ENCODE peak calls at places on chromosome 9, in six cellular contexts. V is WTC11, Z is endothelial cell of umbilical vein, Y is K562, K is HepG2, E is H1. B is an unnamed sample.

GRCh38 chr9:75197521-75197920 is 109.2 kb downstream of the OSTF1 start:
- DNase-seq in V (no peak), Z (peak), Y (no peak), K (no peak), E (no peak), B (no peak)

GRCh38 chr9:38440511-38440910 is 16.3 kb upstream of the IGFBPL1 start:
- DNase-seq in V (no peak), Z (no peak), Y (no peak), K (no peak), E (no peak), B (no peak)

GRCh38 chr9:124869986-124870560 is 8.1 kb downstream of the ARPC5L start:
- DNase-seq in V (no peak), Z (peak), Y (peak), K (peak), E (no peak), B (no peak)

GRCh38 chr9:121182976-121183375 is 18.7 kb downstream of the RAB14 start:
- DNase-seq in V (no peak), Z (no peak), Y (no peak), K (no peak), E (no peak), B (no peak)

GRCh38 chr9:132160802-132161742 is 786 bp upstream of the NTNG2 start:
- DNase-seq in V (no peak), Z (peak), Y (no peak), K (no peak), E (no peak), B (peak)

GRCh38 chr9:24210641-24211040 is 335.1 kb downstream of the IZUMO3 start:
- DNase-seq in V (no peak), Z (no peak), Y (no peak), K (no peak), E (no peak), B (no peak)

GRCh38 chr9:135216666-135217431 is 129.4 kb downstream of the OLFM1 start:
- DNase-seq in V (peak), Z (no peak), Y (no peak), K (no peak), E (no peak), B (no peak)

GRCh38 chr9:109846781-109847180 is 66.8 kb downstream of the PALM2AKAP2 start:
- DNase-seq in V (no peak), Z (no peak), Y (no peak), K (no peak), E (no peak), B (no peak)

GRCh38 chr9:111301195-111301594 is 28.8 kb downstream of the OR2K2 start:
- DNase-seq in V (no peak), Z (no peak), Y (no peak), K (no peak), E (no peak), B (no peak)

GRCh38 chr9:34630402-34631154 is 1.7 kb upstream of the ARID3C start:
- DNase-seq in V (no peak), Z (no peak), Y (no peak), K (peak), E (no peak), B (no peak)

DNA sequence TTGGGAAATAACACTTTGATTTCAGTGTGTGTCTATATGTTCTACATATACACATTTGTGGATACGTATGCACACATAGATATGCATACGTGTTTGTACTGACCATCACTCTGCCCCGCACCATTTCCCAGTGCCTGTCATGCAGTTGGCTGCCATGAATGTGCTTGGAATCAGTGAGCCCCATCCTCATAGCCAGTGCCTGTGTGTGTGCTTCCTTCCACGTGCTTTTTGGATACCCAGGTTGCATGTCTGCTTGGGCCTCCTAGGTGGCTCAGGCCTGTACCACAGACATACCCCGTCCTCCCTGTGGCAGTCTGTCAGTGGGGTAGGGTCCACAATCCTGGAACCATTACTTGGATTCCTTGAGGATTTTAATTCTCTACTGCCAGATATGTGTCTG is 243.6 kb downstream of the FANCC start:
- DNase-seq in V (no peak), Z (no peak), Y (no peak), K (no peak), E (no peak), B (no peak)
- TF ChIP-seq JUN in V (no peak), Z (no peak), Y (no peak), K (no peak), E (no peak), B (no peak)

GRCh38 chr9:68536876-68537490 is 3.7 kb downstream of the TMEM252 start:
- DNase-seq in V (no peak), Z (no peak), Y (no peak), K (no peak), E (no peak), B (no peak)

GRCh38 chr9:68538200-68538599 is 2.5 kb downstream of the TMEM252 start:
- DNase-seq in V (no peak), Z (no peak), Y (no peak), K (no peak), E (no peak), B (no peak)

GRCh38 chr9:68545033-68545705 is 4.5 kb upstream of the TMEM252 start:
- DNase-seq in V (no peak), Z (no peak), Y (no peak), K (no peak), E (no peak), B (no peak)

GRCh38 chr9:68541568-68541967 is 885 bp upstream of the TMEM252 start:
- DNase-seq in V (no peak), Z (no peak), Y (no peak), K (no peak), E (no peak), B (no peak)

DNA sequence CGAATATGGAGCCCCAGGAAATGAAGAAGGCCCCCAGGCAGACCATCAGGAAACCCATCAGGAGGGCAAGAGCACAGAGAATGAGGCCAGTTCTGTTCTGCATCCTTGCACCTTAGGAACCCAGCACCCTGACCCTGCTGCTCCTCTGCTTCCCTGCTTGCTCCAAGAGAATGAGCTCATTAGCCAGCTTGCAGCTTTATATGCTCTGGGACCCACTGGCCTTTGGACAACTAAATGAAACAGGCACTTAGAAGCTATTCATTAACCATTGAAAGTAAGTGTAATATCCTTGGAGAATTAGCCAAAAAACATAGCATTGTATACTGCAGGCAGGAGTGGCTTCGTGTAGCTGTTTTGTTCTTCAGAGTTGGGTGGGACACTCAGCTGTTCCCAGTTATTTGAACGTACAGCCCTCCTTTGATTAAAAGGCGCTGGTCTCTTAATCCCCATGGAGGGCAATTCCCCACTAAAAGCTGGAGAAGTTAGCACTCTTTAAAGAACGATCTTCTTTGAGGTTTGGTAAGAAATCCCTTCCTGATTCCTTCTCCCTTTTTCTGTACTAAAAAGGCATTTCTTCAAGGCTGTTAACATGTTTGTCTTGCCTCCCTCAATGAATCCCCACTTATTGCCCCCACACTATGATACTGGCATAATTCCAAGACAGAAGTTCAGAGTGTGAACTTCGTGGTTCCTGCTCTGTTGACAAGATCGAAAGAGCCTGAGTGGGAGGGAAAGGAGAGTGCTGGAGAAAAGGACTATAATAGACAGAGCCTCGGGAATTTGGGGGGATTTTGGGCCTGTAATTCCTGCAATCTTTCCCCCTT is at the start of gene TMEM252:
- DNase-seq in V (no peak), Z (no peak), Y (no peak), K (no peak), E (no peak), B (no peak)
- TF ChIP-seq JUN in V (no peak), Z (no peak), Y (no peak), K (no peak), E (no peak), B (no peak)

GRCh38 chr9:33446507-33447403 is 638 bp downstream of the AQP3 start:
- DNase-seq in V (no peak), Z (peak), Y (peak), K (peak), E (no peak), B (peak)
- TF ChIP-seq JUN in V (no peak), Z (no peak), Y (no peak), K (no peak), E (no peak), B (no peak)

GRCh38 chr9:86545085-86545484 is 190.9 kb upstream of the TUT7 start:
- DNase-seq in V (no peak), Z (no peak), Y (no peak), K (no peak), E (no peak), B (no peak)

GRCh38 chr9:86549434-86549833 is 195.2 kb upstream of the TUT7 start:
- DNase-seq in V (no peak), Z (no peak), Y (no peak), K (no peak), E (no peak), B (no peak)

GRCh38 chr9:86548220-86548619 is 194.0 kb upstream of the TUT7 start:
- DNase-seq in V (no peak), Z (no peak), Y (no peak), K (no peak), E (no peak), B (no peak)

GRCh38 chr9:86547596-86547995 is 193.4 kb upstream of the TUT7 start:
- DNase-seq in V (no peak), Z (no peak), Y (no peak), K (no peak), E (no peak), B (no peak)

DNA sequence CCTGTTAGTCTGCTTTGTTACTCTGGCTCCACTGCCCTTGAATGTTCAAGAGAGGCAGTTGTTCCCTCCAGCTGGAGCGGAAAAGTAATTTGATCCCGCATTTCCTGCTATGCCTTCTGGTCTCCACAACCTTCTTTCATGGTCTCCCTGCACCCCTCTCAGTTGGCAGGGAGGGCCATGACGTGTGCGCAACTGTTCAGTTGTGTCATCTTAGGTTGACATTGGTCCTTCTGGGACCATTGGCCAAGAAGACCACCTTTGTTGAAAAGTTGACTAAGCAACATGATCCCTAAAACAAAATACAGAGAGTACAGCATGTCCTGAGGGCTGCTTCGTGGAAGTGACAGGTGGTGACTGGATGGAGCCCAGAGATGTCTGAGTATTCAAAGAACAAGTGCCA is 192.5 kb upstream of the TUT7 start:
- DNase-seq in V (no peak), Z (no peak), Y (no peak), K (no peak), E (no peak), B (no peak)
- TF ChIP-seq JUN in V (no peak), Z (no peak), Y (no peak), K (no peak), E (no peak), B (no peak)